ENCODE peak calls at places on chromosomes 16 and 17, in four cellular contexts. V is IMR-90, O is kidney, N is pancreas. D is an unnamed sample.

GRCh38 chr16:56332464-56333079 is 92.8 kb downstream of the AMFR start:
- DNase-seq in N (no peak), O (peak), V (peak), D (peak)

GRCh38 chr17:17836818-17837379 is at the start of gene SREBF1:
- DNase-seq in O (peak), V (peak), N (peak), D (peak)

GRCh38 chr17:29621751-29622194 is 939 bp downstream of the CORO6 start:
- DNase-seq in V (no peak), N (no peak), O (no peak), D (peak)

GRCh38 chr17:80892900-80893603 is 98.6 kb upstream of the CHMP6 start:
- DNase-seq in N (no peak), V (peak), O (no peak), D (peak)

GRCh38 chr17:13568746-13569739 is 32.7 kb downstream of the HS3ST3A1 start:
- DNase-seq in O (no peak), N (no peak), V (no peak), D (peak)

GRCh38 chr17:50447870-50448573 is 20.7 kb downstream of the CHAD start:
- DNase-seq in O (no peak), V (no peak), N (no peak), D (no peak)

GRCh38 chr17:48198950-48199541 is 91.5 kb downstream of the SNX11 start:
- DNase-seq in N (no peak), O (no peak), V (no peak), D (no peak)

GRCh38 chr17:6489016-6489550 is 44.8 kb downstream of the PIMREG start:
- DNase-seq in V (no peak), N (no peak), O (peak), D (no peak)

GRCh38 chr16:11386791-11387546 is 41.7 kb downstream of the RMI2 start:
- DNase-seq in V (no peak), O (peak), N (peak), D (peak)

GRCh38 chr16:9901-10665 is 43.3 kb downstream of the POLR3K start:
- DNase-seq in V (no peak), O (no peak), N (no peak), D (no peak)

GRCh38 chr16:75789237-75789636 is 62.9 kb upstream of the CPHXL start:
- DNase-seq in N (no peak), O (no peak), V (peak), D (peak)

GRCh38 chr17:56593073-56593740 is at the start of gene NOG:
- DNase-seq in O (peak), V (peak), N (peak), D (peak)

GRCh38 chr16:1979271-1980025 is 1.8 kb downstream of the NOXO1 start:
- DNase-seq in N (peak), O (peak), V (no peak), D (peak)

GRCh38 chr17:41617698-41618097 is 5.1 kb upstream of the KRT16 start:
- DNase-seq in N (no peak), O (no peak), V (no peak), D (no peak)

GRCh38 chr17:17156511-17156910 is 49.6 kb downstream of the PLD6 start:
- DNase-seq in O (no peak), N (no peak), V (peak), D (peak)

GRCh38 chr17:48908047-48908843 is at the start of gene UBE2Z:
- DNase-seq in V (peak), N (peak), O (peak), D (peak)

GRCh38 chr16:66478733-66479511 is 51.8 kb downstream of the BEAN1 start:
- DNase-seq in V (peak), N (peak), O (peak), D (peak)

GRCh38 chr16:67860589-67861398 is 12.1 kb upstream of the EDC4 start:
- DNase-seq in V (peak), O (no peak), N (no peak), D (peak)

GRCh38 chr16:71461686-71462648 is at the start of gene ZNF23:
- DNase-seq in O (peak), N (peak), V (peak), D (peak)

GRCh38 chr17:34673995-34674900 is 94.9 kb downstream of the TMEM132E start:
- DNase-seq in O (no peak), N (no peak), V (no peak), D (no peak)

GRCh38 chr17:64016248-64016784 is 4.1 kb downstream of the ICAM2 start:
- DNase-seq in N (no peak), V (no peak), O (no peak), D (no peak)

GRCh38 chr17:31492880-31493655 is 101.6 kb downstream of the RAB11FIP4 start:
- DNase-seq in V (no peak), O (peak), N (no peak), D (no peak)

GRCh38 chr16:9183682-9184353 is 92.4 kb downstream of the HAPSTR1 start:
- DNase-seq in N (no peak), O (no peak), V (no peak), D (no peak)

GRCh38 chr16:27768651-27769270 is 218.8 kb downstream of the KATNIP start:
- DNase-seq in V (no peak), O (peak), N (no peak), D (no peak)

GRCh38 chr17:43475494-43476089 is 8.2 kb upstream of the DHX8 start:
- DNase-seq in O (no peak), V (no peak), N (no peak), D (no peak)

GRCh38 chr17:48498168-48498840 is 32.5 kb downstream of the HOXB1 start:
- DNase-seq in O (no peak), V (no peak), N (no peak), D (no peak)

GRCh38 chr16:10876799-10877341 is at the start of gene CIITA:
- DNase-seq in N (peak), O (peak), V (peak), D (peak)

GRCh38 chr16:1708083-1708767 is 2.2 kb downstream of the MAPK8IP3 start:
- DNase-seq in O (no peak), V (no peak), N (no peak), D (no peak)

GRCh38 chr17:79883202-79883601 is 44.0 kb upstream of the CBX4 start:
- DNase-seq in N (no peak), V (no peak), O (no peak), D (no peak)

GRCh38 chr17:78774956-78775571 is 7.0 kb downstream of the CYTH1 start:
- DNase-seq in N (no peak), V (no peak), O (no peak), D (no peak)

GRCh38 chr16:22670551-22670970 is 143.4 kb upstream of the HS3ST2 start:
- DNase-seq in N (no peak), V (no peak), O (no peak), D (no peak)

GRCh38 chr16:88459366-88460055 is 6.4 kb downstream of the ZFPM1 start:
- DNase-seq in O (no peak), N (no peak), V (no peak), D (no peak)

GRCh38 chr17:48626470-48627241 is 498 bp upstream of the HOXB9 start:
- DNase-seq in O (peak), V (peak), N (no peak), D (no peak)

GRCh38 chr17:61202564-61202963 is 197.1 kb upstream of the TBX2 start:
- DNase-seq in O (no peak), N (no peak), V (peak), D (no peak)

GRCh38 chr16:57133911-57134310 is 41.5 kb downstream of the CPNE2 start:
- DNase-seq in O (peak), V (no peak), N (no peak), D (no peak)

DNA sequence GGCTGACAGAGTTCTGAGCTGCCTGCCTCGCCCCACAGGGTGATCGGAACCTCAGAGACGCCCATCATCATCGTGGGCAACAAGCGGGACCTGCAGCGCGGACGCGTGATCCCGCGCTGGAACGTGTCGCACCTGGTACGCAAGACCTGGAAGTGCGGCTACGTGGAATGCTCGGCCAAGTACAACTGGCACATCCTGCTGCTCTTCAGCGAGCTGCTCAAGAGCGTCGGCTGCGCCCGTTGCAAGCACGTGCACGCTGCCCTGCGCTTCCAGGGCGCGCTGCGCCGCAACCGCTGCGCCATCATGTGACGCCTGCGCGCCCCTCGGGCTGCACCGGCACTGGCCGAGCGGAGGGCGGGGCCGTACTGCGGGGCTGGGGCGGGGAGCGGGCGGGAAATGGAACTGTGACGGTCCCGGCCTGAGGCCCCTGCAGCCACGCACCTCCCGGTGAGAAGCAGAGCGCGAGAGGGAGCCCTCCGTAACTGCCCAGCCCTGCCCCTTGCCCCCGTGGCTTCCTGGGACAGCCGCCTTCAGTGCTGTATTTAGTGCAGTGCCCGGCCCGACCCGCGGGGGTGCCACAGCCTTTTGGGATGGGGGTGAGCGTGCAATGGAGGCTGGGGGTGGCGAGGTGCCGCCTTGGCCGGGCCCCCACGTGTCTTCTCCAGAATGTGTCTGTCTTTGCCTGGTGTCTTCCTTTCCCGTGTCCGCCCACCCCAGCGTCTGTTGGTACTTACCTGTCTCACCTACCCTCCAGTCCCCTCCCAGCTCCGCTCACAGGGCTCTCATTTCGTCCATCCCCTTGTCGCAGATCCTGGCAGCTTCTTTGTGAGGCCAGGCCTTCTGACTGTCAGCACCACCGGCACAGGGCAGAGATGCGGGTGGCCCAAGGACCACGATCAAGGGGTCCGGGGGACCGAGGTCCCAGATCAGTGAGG is 9.8 kb downstream of the RASL10B start:
- DNase-seq in N (no peak), O (peak), V (no peak), D (no peak)
- H3K4me3 ChIP-seq in N (no peak), O (no peak), V (no peak), D (no peak)

DNA sequence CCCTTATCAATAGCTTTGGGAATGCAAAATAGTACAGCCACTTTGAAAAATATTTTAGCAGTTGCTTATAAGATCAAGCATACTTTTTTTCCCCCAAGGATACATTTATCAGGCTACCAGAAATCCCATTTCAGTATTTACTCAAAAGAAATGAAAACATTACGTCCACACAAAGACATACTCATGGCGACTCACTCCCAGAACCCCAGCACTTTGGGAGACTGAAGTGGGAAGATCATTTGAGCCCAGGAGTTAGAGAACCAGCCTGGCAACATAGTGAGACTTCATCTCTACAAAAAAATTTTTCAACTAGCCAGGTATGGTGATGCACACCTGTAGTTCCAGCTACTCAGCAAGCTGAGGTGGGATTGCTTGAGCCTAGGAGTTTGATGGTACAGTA is 5.9 kb downstream of the SKA2 start:
- DNase-seq in N (no peak), V (peak), O (no peak), D (peak)
- H3K4me3 ChIP-seq in N (no peak), V (no peak), O (no peak), D (no peak)

DNA sequence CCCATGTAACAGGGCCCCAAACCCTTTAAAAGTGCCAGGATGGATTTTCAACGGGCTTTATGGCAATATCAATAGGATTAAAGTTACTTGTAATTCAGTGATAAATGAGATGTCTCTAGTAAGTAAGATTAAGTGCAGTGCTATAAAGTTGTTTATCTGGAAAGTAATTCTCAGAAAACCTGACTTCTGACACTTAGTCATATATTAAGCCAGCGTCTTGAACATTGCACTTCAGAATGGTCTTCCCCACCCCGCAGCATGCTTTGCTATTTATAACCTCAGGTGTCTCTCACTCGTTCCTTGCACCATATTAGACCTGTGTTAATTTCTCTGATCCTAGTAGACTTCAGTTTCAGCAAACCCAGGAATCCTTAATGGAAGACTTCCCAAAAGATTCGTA is 2.1 kb upstream of the MAF start:
- DNase-seq in N (no peak), V (no peak), O (no peak), D (no peak)
- H3K4me3 ChIP-seq in N (no peak), V (no peak), O (peak), D (no peak)

GRCh38 chr16:53745126-53745525 is 41.2 kb downstream of the FTO start:
- DNase-seq in V (no peak), N (no peak), O (no peak), D (peak)
- H3K4me3 ChIP-seq in V (no peak), N (no peak), O (no peak), D (no peak)

GRCh38 chr17:39607851-39608130 is at the start of gene NEUROD2:
- DNase-seq in V (no peak), N (peak), O (no peak), D (no peak)
- H3K4me3 ChIP-seq in V (no peak), N (no peak), O (no peak), D (no peak)

GRCh38 chr17:1590747-1591473 is 28.3 kb upstream of the PITPNA start:
- DNase-seq in V (no peak), N (peak), O (no peak), D (no peak)

GRCh38 chr17:1591474-1592090 is 29.0 kb upstream of the PITPNA start:
- DNase-seq in V (no peak), O (no peak), N (no peak), D (no peak)

GRCh38 chr17:1588781-1589585 is 26.4 kb upstream of the PITPNA start:
- DNase-seq in N (no peak), V (no peak), O (no peak), D (peak)

GRCh38 chr17:1592751-1593629 is 30.4 kb upstream of the PITPNA start:
- DNase-seq in O (no peak), V (no peak), N (no peak), D (no peak)

DNA sequence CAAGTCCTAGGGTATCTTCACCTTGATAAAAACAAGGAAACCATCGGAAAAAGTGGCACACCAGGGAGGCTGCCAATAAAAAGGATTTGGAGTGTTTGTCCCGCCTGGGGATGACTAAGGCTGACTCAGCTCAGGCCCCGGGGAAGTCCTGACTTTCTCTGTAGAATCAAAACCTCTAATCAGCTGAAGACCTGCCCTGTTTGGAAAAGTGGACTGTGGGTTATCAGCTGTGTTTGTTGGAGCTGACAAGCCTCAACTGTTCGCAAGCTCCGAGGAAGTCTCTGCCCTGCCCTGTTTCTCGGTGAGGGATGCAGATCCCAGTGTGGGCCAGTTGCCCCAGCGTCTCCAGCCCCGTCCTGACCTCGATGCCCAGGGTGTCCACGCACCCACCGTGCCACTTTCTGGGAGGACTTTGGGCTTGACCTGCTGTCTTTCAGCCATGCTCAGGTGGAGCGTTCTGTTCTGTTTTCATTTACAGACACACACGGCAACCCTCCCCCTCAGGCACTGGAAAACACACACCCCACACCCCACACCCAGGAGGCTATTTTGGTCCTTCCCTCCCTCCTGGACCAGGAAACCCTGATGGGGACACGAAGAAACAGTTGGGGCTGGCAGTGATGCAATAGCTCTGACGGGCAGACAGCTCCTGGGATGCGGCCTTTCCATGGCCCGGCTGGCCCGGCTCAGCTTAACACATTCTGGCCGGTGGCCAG is 27.6 kb upstream of the PITPNA start:
- DNase-seq in V (peak), N (no peak), O (no peak), D (peak)
- H3K4me3 ChIP-seq in V (no peak), N (no peak), O (no peak), D (peak)

DNA sequence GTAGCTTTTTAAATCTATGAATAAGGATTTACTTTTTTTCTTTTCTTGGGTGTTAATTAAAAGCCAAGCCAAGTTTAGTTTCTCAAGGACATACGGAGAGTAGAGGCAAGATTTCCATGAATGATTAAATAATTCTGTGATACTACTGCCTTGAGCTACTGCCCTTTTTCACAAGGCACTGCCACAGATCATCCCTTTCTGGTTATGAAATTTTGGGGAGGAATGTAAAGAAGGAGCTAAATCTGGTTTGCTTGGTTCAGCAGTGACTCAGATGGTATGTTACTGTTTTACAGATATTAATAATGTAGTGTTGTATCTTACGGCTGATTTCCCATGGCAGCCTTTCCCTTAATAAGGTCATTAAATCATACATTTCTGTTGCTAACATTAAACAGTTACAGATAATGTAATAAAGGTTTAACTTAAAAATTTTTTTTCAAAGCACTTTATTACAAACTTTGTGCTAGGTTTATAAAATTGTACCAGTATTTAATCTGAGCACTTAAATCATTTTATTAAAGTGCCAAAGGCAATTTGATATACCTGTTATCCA is 2.6 kb downstream of the WSB1 start:
- DNase-seq in N (no peak), O (no peak), V (peak), D (peak)
- H3K4me3 ChIP-seq in N (no peak), O (peak), V (peak), D (peak)

GRCh38 chr16:85029413-85029794 is 1.8 kb downstream of the KIAA0513 start:
- DNase-seq in V (peak), N (peak), O (no peak), D (no peak)
- H3K4me3 ChIP-seq in V (no peak), N (no peak), O (no peak), D (no peak)

GRCh38 chr16:74608381-74608780 is 1.5 kb upstream of the GLG1 start:
- DNase-seq in V (no peak), O (no peak), N (no peak), D (no peak)

GRCh38 chr16:74606521-74607309 is at the start of gene GLG1:
- DNase-seq in O (peak), V (peak), N (peak), D (peak)

GRCh38 chr16:74608944-74609343 is 2.0 kb upstream of the GLG1 start:
- DNase-seq in O (no peak), N (no peak), V (no peak), D (no peak)

GRCh38 chr16:74607310-74607966 is 524 bp upstream of the GLG1 start:
- DNase-seq in O (no peak), V (no peak), N (no peak), D (no peak)

GRCh38 chr16:74607967-74608356 is 1.0 kb upstream of the GLG1 start:
- DNase-seq in V (peak), N (no peak), O (no peak), D (no peak)
- H3K4me3 ChIP-seq in V (no peak), N (no peak), O (no peak), D (no peak)

GRCh38 chr17:8312251-8312650 is 2.2 kb downstream of the ARHGEF15 start:
- DNase-seq in V (no peak), N (no peak), O (peak), D (no peak)

GRCh38 chr17:8315740-8316217 is 5.7 kb downstream of the ARHGEF15 start:
- DNase-seq in N (no peak), V (no peak), O (no peak), D (no peak)

GRCh38 chr17:8318010-8318409 is 8.0 kb downstream of the ARHGEF15 start:
- DNase-seq in V (no peak), O (no peak), N (no peak), D (no peak)

GRCh38 chr17:8312726-8313600 is 2.9 kb downstream of the ARHGEF15 start:
- DNase-seq in O (peak), V (no peak), N (no peak), D (no peak)

GRCh38 chr17:8314797-8315739 is 5.0 kb downstream of the ARHGEF15 start:
- DNase-seq in V (no peak), O (peak), N (no peak), D (no peak)
- H3K4me3 ChIP-seq in V (no peak), O (no peak), N (no peak), D (no peak)

D was measured in cardiac fibroblast.